ENCODE peak calls at places on chromosomes 1 and 21, in eight cellular contexts. O is stomach, Z is A549, X is suprapubic skin, F is ovary, E is transverse colon, B is HepG2, W is H1. K is an unnamed sample. For H3K9me3, the result is how much of the 10 kb centered on the place peaks cover.

GRCh38 chr1:19463204-19463803 is 22.0 kb downstream of the CAPZB start:
- DNase-seq in E (peak), B (no peak), F (no peak), O (no peak), Z (no peak), W (no peak), X (no peak), K (no peak)

GRCh38 chr1:216778763-216779162 is 55.5 kb upstream of the ESRRG start:
- DNase-seq in X (no peak), W (no peak), F (no peak), E (no peak), B (no peak), Z (no peak), O (no peak), K (no peak)

GRCh38 chr1:209041936-209042335 is 541.6 kb upstream of the CAMK1G start:
- DNase-seq in W (no peak), F (no peak), B (no peak), O (no peak), E (no peak), Z (no peak), X (no peak), K (no peak)

GRCh38 chr1:230109871-230110667 is 43.0 kb downstream of the GALNT2 start:
- DNase-seq in F (no peak), W (no peak), E (peak), B (peak), O (peak), Z (no peak), X (no peak), K (no peak)

GRCh38 chr21:16563795-16564194 is 834.0 kb downstream of the USP25 start:
- DNase-seq in Z (peak), F (no peak), O (no peak), W (peak), B (peak), X (no peak), E (no peak), K (no peak)

GRCh38 chr1:210587547-210587946 is 258.8 kb downstream of the HHAT start:
- DNase-seq in E (no peak), X (no peak), F (no peak), W (no peak), Z (no peak), B (no peak), O (no peak), K (no peak)

GRCh38 chr1:15523104-15523921 is 702 bp downstream of the CASP9 start:
- DNase-seq in Z (no peak), O (peak), F (peak), E (no peak), B (no peak), W (no peak), X (no peak), K (no peak)

GRCh38 chr1:24865587-24865986 is 64.5 kb downstream of the RUNX3 start:
- DNase-seq in X (no peak), O (no peak), E (no peak), W (no peak), F (no peak), B (no peak), Z (no peak), K (no peak)

GRCh38 chr1:205171369-205171768 is 40.1 kb downstream of the DSTYK start:
- DNase-seq in F (no peak), X (no peak), B (no peak), Z (no peak), E (no peak), W (no peak), O (no peak), K (no peak)

GRCh38 chr1:27598288-27598687 is 5.7 kb downstream of the AHDC1 start:
- DNase-seq in X (no peak), O (no peak), B (no peak), F (peak), W (no peak), E (no peak), Z (no peak), K (no peak)

GRCh38 chr1:27596261-27596660 is 7.7 kb downstream of the AHDC1 start:
- DNase-seq in O (no peak), Z (no peak), E (no peak), W (no peak), X (no peak), F (no peak), B (no peak), K (no peak)

GRCh38 chr1:27598902-27599528 is 4.9 kb downstream of the AHDC1 start:
- DNase-seq in E (peak), W (no peak), Z (no peak), B (no peak), O (no peak), F (peak), X (no peak), K (no peak)

GRCh38 chr1:27597036-27597435 is 6.9 kb downstream of the AHDC1 start:
- DNase-seq in X (no peak), E (no peak), O (no peak), Z (no peak), W (no peak), F (no peak), B (no peak), K (no peak)

DNA sequence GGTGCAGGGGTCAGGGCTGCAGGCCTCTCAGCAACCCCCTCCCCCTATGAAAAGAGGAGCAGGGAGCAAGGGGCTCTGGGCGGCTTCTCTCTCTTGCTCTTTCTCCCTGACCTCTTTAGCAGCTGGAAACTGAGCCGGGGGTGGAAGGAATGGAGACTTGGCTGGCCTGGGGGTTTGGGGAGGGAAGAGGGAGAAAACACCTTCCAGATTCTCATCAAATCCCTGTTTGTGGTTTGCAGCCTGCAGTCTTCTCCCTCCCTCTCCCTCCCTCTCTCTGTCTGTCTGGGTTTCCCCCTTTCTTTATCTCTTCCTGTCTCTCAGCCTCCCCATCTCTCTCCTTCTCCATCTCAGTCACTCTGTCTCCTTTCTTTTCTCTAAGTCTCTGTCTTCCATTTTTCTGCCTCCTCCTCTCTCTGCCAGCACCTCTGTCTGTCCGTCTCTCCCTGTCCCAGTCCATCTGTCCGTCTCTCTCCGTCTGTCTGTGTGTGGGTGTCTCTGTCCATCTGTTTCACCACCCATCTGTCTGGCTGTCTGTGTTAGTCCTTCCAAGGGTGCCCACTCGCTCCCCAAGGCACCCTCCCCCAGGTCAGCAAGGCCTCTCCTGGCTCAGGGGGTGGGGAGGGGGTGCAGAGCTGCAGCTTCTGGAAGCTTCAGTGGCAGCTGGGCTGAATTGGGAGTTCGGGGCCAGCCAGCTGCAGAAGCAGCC is 6.3 kb downstream of the AHDC1 start:
- DNase-seq in X (no peak), B (no peak), Z (no peak), E (no peak), F (no peak), W (no peak), O (no peak), K (no peak)
- H3K27ac ChIP-seq in X (peak), B (no peak), Z (no peak), E (peak), F (peak), W (no peak), O (peak), K (peak)

GRCh38 chr1:201955750-201956143 is 444 bp downstream of the TIMM17A start:
- DNase-seq in O (no peak), W (no peak), B (no peak), F (no peak), X (no peak), Z (peak), E (no peak), K (no peak)
- H3K9me3 ChIP-seq in O (under half), W (under half), B (under half), F (under half), X (under half), Z (under half), E (under half), K (under half)

GRCh38 chr1:83942914-83943313 is 56.0 kb downstream of the TTLL7 start:
- DNase-seq in O (no peak), Z (no peak), X (no peak), F (no peak), E (no peak), B (no peak), W (no peak), K (no peak)
- TF ChIP-seq EP300 in O (no peak), Z (no peak), X (no peak), F (no peak), E (no peak), B (no peak), W (no peak), K (no peak)

GRCh38 chr1:3465935-3466321 is 11.5 kb downstream of the ARHGEF16 start:
- DNase-seq in O (no peak), F (no peak), Z (no peak), E (no peak), B (no peak), X (no peak), W (no peak), K (no peak)
- H3K27ac ChIP-seq in O (no peak), F (no peak), Z (no peak), E (no peak), B (no peak), X (no peak), W (no peak), K (peak)

GRCh38 chr1:44453798-44454349 is 48.8 kb downstream of the RNF220 start:
- DNase-seq in Z (no peak), O (no peak), W (no peak), E (no peak), B (no peak), F (no peak), X (no peak), K (no peak)
- H3K9me3 ChIP-seq in Z (under half), O (under half), W (under half), E (under half), B (under half), F (under half), X (under half), K (under half)

GRCh38 chr1:116945421-116945820 is 35.7 kb downstream of the PTGFRN start:
- DNase-seq in F (no peak), X (no peak), Z (no peak), E (no peak), B (no peak), O (no peak), W (no peak), K (no peak)

GRCh38 chr1:116942344-116942743 is 32.6 kb downstream of the PTGFRN start:
- DNase-seq in O (no peak), F (no peak), Z (no peak), W (no peak), X (no peak), E (no peak), B (no peak), K (no peak)

GRCh38 chr1:116944613-116945012 is 34.9 kb downstream of the PTGFRN start:
- DNase-seq in B (no peak), W (no peak), Z (no peak), F (no peak), O (no peak), E (no peak), X (no peak), K (no peak)

GRCh38 chr1:116941670-116942069 is 32.0 kb downstream of the PTGFRN start:
- DNase-seq in W (no peak), Z (no peak), X (no peak), F (no peak), B (no peak), E (no peak), O (no peak), K (no peak)

GRCh38 chr1:116943438-116943837 is 33.7 kb downstream of the PTGFRN start:
- DNase-seq in O (no peak), F (no peak), Z (no peak), X (no peak), E (no peak), B (no peak), W (no peak), K (no peak)
- TF ChIP-seq EP300 in O (no peak), F (no peak), Z (no peak), X (no peak), E (no peak), B (no peak), W (no peak), K (no peak)

GRCh38 chr1:12475158-12475934 is 142.7 kb downstream of the DHRS3 start:
- DNase-seq in Z (no peak), O (no peak), W (no peak), B (peak), F (no peak), E (no peak), X (no peak), K (no peak)
- H3K27ac ChIP-seq in Z (peak), O (peak), W (no peak), B (no peak), F (no peak), E (peak), X (peak), K (no peak)

GRCh38 chr1:243507001-243507671 is 251.3 kb downstream of the SDCCAG8 start:
- DNase-seq in E (no peak), B (no peak), X (no peak), Z (no peak), F (no peak), O (no peak), W (no peak), K (no peak)

GRCh38 chr1:243508964-243509363 is 253.1 kb downstream of the SDCCAG8 start:
- DNase-seq in E (no peak), B (no peak), X (no peak), W (no peak), F (no peak), Z (no peak), O (no peak), K (no peak)

GRCh38 chr1:243508303-243508713 is 252.5 kb downstream of the SDCCAG8 start:
- DNase-seq in F (no peak), X (no peak), O (no peak), W (no peak), B (no peak), Z (no peak), E (no peak), K (no peak)

GRCh38 chr1:243507672-243508302 is 251.9 kb downstream of the SDCCAG8 start:
- DNase-seq in Z (no peak), O (no peak), W (no peak), E (no peak), F (no peak), B (no peak), X (no peak), K (no peak)

DNA sequence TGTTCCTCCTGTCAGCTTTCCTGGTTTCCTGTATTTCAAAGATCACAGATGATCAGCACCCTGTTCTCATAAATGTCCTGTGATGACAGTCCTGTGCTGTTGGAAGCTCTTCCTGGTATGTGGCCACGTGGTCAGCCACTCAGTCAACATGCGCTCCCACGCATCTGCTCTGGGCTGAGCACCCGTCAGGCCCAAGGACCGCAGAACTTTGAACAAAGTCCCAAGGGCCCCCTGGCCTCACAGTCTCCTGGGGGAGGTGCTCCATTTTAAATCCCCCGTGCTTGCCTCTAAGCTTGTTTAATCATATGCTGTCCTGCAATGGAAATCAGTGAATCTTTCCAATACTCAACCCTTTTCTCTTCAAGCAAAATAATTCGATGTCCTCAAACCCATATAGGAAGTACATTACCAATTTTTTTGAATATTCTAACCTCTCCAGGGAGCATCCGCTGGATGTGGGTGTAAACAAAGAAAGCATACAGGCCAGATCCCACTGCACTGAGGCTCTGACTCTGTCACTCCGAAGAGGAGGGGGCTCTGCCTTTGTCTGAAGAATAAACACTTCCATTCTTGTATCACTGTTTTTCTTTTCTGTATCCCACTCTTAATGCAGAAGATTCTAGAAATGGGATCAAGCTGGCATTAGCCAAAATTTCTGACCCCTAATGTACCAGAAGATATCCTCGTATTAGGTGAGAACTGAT is 250.3 kb downstream of the SDCCAG8 start:
- DNase-seq in O (no peak), X (no peak), E (no peak), B (peak), Z (no peak), F (no peak), W (no peak), K (no peak)
- H3K9me3 ChIP-seq in O (under half), X (under half), E (under half), B (under half), Z (under half), F (under half), W (under half), K (under half)

DNA sequence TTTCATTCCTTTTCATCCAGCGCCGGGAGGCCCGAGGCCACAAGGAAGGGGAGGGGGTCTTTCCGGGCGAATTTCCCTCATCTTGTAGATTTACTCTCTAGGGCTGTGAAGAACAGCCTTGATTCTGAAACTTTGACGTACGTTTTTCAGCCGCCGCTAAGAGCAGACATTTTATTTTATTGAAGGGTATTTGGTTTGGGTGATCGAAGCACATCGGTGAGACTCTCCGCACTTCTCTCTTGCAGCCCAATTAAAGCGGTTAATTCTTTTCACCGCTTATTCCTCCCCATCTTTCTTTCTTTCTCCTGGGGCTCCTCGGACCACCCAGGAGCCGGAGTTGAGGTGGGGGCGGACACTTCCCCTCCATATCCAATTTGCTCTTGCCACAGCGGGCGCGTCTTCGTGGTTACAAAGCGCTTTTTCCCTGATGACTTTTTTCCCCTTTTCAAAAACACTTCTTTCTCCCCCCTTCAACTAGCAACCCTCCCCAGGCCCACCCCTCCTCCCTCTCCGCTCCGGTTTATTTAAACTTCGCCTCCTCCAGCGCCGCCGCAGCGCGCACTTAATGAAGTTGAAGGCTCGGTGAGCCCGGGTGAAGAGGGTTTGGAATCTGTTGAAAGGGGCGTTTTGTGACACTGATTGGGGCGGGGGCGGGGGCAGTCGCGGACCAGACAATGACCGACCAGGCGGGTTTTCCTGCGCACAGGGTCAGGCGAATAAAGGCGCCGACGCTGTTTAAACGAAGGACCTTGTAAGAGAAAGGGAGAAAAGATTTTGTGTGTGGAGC is 5.9 kb downstream of the FOXD2 start:
- DNase-seq in Z (no peak), W (no peak), E (no peak), F (no peak), B (no peak), O (no peak), X (no peak), K (no peak)
- TF ChIP-seq EP300 in Z (no peak), W (no peak), E (no peak), F (no peak), B (no peak), O (no peak), X (no peak), K (no peak)